ENCODE peak calls at places on chromosome 18, in seven cellular contexts. K is bronchial epithelial cell, F is prostate gland, O is AG10803, T is dorsolateral prefrontal cortex, J is K562, U is cardiac muscle cell. E is an unnamed sample.

GRCh38 chr18:41073372-41073954 is 881.6 kb upstream of the PIK3C3 start:
- DNase-seq in K (peak), F (no peak), O (peak), T (no peak), J (no peak), U (peak), E (peak)

GRCh38 chr18:43277164-43277600 is at the start of gene SYT4:
- DNase-seq in K (peak), F (peak), O (peak), T (peak), J (peak), U (peak), E (no peak)

GRCh38 chr18:13096232-13096631 is 105.1 kb downstream of the CEP192 start:
- DNase-seq in K (no peak), F (no peak), O (no peak), T (no peak), J (no peak), U (no peak), E (no peak)

GRCh38 chr18:32349728-32350395 is 120.8 kb downstream of the GAREM1 start:
- DNase-seq in K (peak), F (peak), O (peak), T (peak), J (no peak), U (peak), E (peak)

GRCh38 chr18:49014605-49015267 is 64.0 kb upstream of the SMAD7 start:
- DNase-seq in K (no peak), F (no peak), O (no peak), T (no peak), J (no peak), U (no peak), E (no peak)

GRCh38 chr18:28359177-28359576 is 182.2 kb upstream of the CDH2 start:
- DNase-seq in K (peak), F (no peak), O (peak), T (no peak), J (no peak), U (no peak), E (no peak)

GRCh38 chr18:11040823-11041712 is 108.3 kb downstream of the PIEZO2 start:
- DNase-seq in K (peak), F (peak), O (peak), T (peak), J (peak), U (peak), E (peak)

GRCh38 chr18:35174093-35174731 is 66.6 kb upstream of the ZNF397 start:
- DNase-seq in K (no peak), F (no peak), O (no peak), T (no peak), J (peak), U (peak), E (no peak)

GRCh38 chr18:35155403-35156117 is 85.3 kb upstream of the ZNF397 start:
- DNase-seq in K (no peak), F (no peak), O (peak), T (no peak), J (no peak), U (peak), E (no peak)

GRCh38 chr18:47901624-47902362 is 28.7 kb downstream of the SMAD2 start:
- DNase-seq in K (no peak), F (no peak), O (no peak), T (no peak), J (peak), U (peak), E (no peak)

GRCh38 chr18:31500161-31500688 is 2.2 kb downstream of the DSG2 start:
- DNase-seq in K (no peak), F (no peak), O (no peak), T (no peak), J (peak), U (no peak), E (no peak)

GRCh38 chr18:55589625-55590291 is 1.8 kb upstream of the TCF4 start:
- DNase-seq in K (peak), F (peak), O (peak), T (peak), J (peak), U (peak), E (peak)

GRCh38 chr18:53698907-53699306 is 525.6 kb downstream of the MBD2 start:
- DNase-seq in K (peak), F (no peak), O (peak), T (peak), J (no peak), U (peak), E (no peak)

GRCh38 chr18:37124511-37124910 is 295.6 kb downstream of the KIAA1328 start:
- DNase-seq in K (peak), F (no peak), O (peak), T (no peak), J (no peak), U (no peak), E (no peak)

GRCh38 chr18:56501896-56502295 is 136.5 kb downstream of the TXNL1 start:
- DNase-seq in K (no peak), F (peak), O (no peak), T (peak), J (no peak), U (peak), E (no peak)

GRCh38 chr18:10715791-10716190 is 190.0 kb downstream of the NAPG start:
- DNase-seq in K (peak), F (no peak), O (peak), T (no peak), J (no peak), U (peak), E (no peak)

GRCh38 chr18:40367576-40367975 is 1587.5 kb upstream of the PIK3C3 start:
- DNase-seq in K (no peak), F (no peak), O (no peak), T (no peak), J (no peak), U (no peak), E (no peak)

GRCh38 chr18:8359481-8359880 is 249.8 kb upstream of the RAB12 start:
- DNase-seq in K (no peak), F (no peak), O (no peak), T (no peak), J (no peak), U (no peak), E (no peak)

GRCh38 chr18:42922363-42922762 is 193.1 kb downstream of the RIT2 start:
- DNase-seq in K (no peak), F (no peak), O (no peak), T (no peak), J (no peak), U (no peak), E (no peak)

GRCh38 chr18:37538526-37539205 is 26.9 kb downstream of the CELF4 start:
- DNase-seq in K (no peak), F (no peak), O (no peak), T (no peak), J (no peak), U (no peak), E (no peak)

GRCh38 chr18:34928068-34928753 is 113.0 kb upstream of the MAPRE2 start:
- DNase-seq in K (no peak), F (no peak), O (no peak), T (no peak), J (no peak), U (no peak), E (no peak)

GRCh38 chr18:23237524-23238151 is 102.4 kb downstream of the CABLES1 start:
- DNase-seq in K (peak), F (peak), O (peak), T (peak), J (no peak), U (peak), E (no peak)
- TF ChIP-seq CTCF in K (peak), F (peak), O (peak), T (no peak), J (peak), U (peak), E (no peak)

GRCh38 chr18:2223859-2224258 is 347.4 kb downstream of the METTL4 start:
- DNase-seq in K (peak), F (no peak), O (peak), T (peak), J (peak), U (peak), E (peak)
- H3K4me3 ChIP-seq in K (no peak), F (no peak), O (no peak), T (no peak), J (no peak), U (no peak), E (no peak)

GRCh38 chr18:72822202-72822601 is 45.6 kb downstream of the NETO1 start:
- DNase-seq in K (no peak), F (no peak), O (no peak), T (no peak), J (no peak), U (no peak), E (no peak)

GRCh38 chr18:72823345-72823744 is 44.4 kb downstream of the NETO1 start:
- DNase-seq in K (no peak), F (no peak), O (no peak), T (no peak), J (no peak), U (no peak), E (no peak)

GRCh38 chr18:72820571-72820970 is 47.2 kb downstream of the NETO1 start:
- DNase-seq in K (peak), F (no peak), O (no peak), T (no peak), J (no peak), U (no peak), E (no peak)

GRCh38 chr18:72819050-72819449 is 48.7 kb downstream of the NETO1 start:
- DNase-seq in K (no peak), F (no peak), O (no peak), T (no peak), J (no peak), U (no peak), E (no peak)
- TF ChIP-seq CTCF in K (no peak), F (no peak), O (no peak), T (no peak), J (no peak), U (no peak), E (no peak)

GRCh38 chr18:59516356-59517155 is 157.5 kb upstream of the LMAN1 start:
- DNase-seq in K (peak), F (no peak), O (peak), T (no peak), J (peak), U (peak), E (no peak)
- H3K4me3 ChIP-seq in K (no peak), F (no peak), O (no peak), T (no peak), J (no peak), U (no peak), E (no peak)

DNA sequence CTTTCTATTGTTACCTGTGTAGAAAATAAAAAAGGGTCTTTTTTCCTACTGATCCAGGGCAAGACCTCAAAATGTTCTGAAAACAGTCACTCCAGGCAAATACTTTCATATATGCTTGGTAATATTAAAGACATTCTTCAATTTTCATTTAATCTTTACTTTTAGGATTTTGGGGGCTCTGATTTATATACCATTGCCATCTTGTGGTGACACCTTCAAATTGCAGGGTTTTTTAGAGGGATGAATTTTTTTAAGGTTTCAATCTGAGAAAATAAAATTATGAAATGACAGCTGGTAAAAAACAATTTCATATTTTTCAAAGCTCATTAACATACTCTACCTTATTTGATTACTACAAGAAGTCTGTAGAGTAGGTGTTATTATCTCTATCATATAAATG is 26.8 kb downstream of the MAPK4 start:
- DNase-seq in K (no peak), F (no peak), O (no peak), T (no peak), J (no peak), U (peak), E (no peak)
- TF ChIP-seq CTCF in K (no peak), F (no peak), O (no peak), T (peak), J (peak), U (peak), E (no peak)

DNA sequence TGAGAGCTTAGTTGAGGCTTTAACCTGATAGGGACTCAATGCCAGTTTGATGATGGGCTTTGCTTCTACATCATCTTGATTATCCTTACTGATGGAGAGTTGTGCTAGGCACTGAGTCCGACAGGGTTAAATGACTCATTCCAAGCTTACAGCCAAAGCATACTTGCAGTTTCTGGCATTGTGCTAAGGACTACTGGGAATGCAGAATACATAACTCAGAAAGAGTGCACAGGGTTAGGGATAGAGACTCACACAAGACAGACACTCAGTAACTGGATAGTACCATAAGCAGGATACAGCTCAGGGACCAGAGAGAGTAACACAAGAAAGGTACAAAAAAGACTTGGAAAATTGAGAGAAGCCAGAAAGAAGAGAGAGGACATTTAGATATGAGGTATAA is 94.1 kb upstream of the SLC14A2 start:
- DNase-seq in K (peak), F (no peak), O (peak), T (no peak), J (no peak), U (peak), E (no peak)
- H3K4me3 ChIP-seq in K (no peak), F (no peak), O (no peak), T (no peak), J (no peak), U (no peak), E (no peak)

DNA sequence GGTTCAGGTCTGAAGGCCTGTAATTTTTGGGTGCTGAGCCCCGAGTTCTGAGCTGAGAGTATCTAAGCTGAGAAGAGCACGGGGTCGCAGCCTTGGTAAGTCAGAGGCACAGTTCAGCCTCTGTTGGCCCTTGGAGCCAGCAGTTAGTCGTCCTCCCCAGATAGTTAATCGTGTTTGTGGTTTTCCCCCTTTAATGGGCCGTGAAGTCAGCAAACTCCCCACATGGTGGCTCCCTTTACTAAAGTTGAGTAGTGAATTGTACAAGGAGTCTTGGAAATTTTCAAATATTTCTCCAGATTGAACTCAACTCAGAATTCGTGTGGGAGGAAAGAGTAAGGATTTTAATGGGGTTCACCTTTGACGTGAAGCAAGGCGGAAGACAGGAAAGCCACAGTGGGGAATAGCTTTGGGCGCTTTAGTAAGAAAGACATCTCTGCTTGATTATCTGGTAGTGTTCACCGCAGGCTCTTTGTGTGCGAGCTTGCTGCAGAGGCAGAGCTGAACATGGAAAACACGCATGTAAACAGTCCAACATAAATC is 2.4 kb upstream of the ADCYAP1 start:
- DNase-seq in K (no peak), F (no peak), O (peak), T (no peak), J (peak), U (peak), E (no peak)
- TF ChIP-seq CTCF in K (no peak), F (no peak), O (peak), T (peak), J (peak), U (peak), E (peak)

DNA sequence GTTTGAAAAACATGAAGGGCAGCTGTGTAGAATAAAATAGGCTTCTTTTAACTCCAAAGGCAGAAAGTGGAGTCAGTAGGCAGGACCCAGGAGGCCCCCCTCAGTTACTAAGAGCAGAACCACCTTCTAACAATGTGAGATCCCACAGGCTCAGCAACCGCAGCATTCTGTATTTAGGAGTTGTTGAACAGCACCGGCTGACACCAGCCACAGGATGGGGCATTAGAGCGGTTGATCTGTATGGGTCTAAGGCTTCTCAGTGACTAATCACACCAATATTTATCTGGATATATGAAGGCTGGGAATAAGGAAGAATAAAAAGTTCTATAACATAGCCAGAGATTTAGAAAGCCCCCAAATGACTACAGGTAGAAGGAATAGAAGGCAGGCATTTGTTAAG is 51.7 kb downstream of the MYO5B start:
- DNase-seq in K (no peak), F (no peak), O (no peak), T (no peak), J (no peak), U (peak), E (no peak)
- H3K4me3 ChIP-seq in K (no peak), F (no peak), O (no peak), T (no peak), J (no peak), U (no peak), E (no peak)

E was measured in HFF-Myc.